ENCODE peak calls at places on chromosomes 4 and X, in seven cellular contexts. One of them, this sample, is unnamed.

GRCh38 chr4:183029365-183029764 is 69.7 kb upstream of the WWC2 start:
- DNase-seq in fibroblast of mammary gland: no peak
- DNase-seq in Caco-2: no peak
- DNase-seq in esophagus squamous epithelium: no peak
- DNase-seq in H7: no peak
- DNase-seq in bronchial epithelial cell: no peak
- DNase-seq in cardiac muscle cell: no peak
- DNase-seq in this sample: no peak

GRCh38 chr4:186104895-186105720 is 604 bp downstream of the FAM149A start:
- DNase-seq in fibroblast of mammary gland: no peak
- DNase-seq in Caco-2: peak
- DNase-seq in esophagus squamous epithelium: no peak
- DNase-seq in H7: peak
- DNase-seq in bronchial epithelial cell: no peak
- DNase-seq in cardiac muscle cell: peak
- DNase-seq in this sample: peak

GRCh38 chr4:184899261-184900134 is 73.7 kb upstream of the ACSL1 start:
- DNase-seq in fibroblast of mammary gland: no peak
- DNase-seq in Caco-2: no peak
- DNase-seq in esophagus squamous epithelium: no peak
- DNase-seq in H7: no peak
- DNase-seq in bronchial epithelial cell: peak
- DNase-seq in cardiac muscle cell: no peak
- DNase-seq in this sample: no peak

GRCh38 chr4:14008494-14008893 is 381.0 kb upstream of the BOD1L1 start:
- DNase-seq in fibroblast of mammary gland: no peak
- DNase-seq in Caco-2: no peak
- DNase-seq in esophagus squamous epithelium: no peak
- DNase-seq in H7: no peak
- DNase-seq in bronchial epithelial cell: no peak
- DNase-seq in cardiac muscle cell: no peak
- DNase-seq in this sample: no peak

GRCh38 chr4:36237366-36238353 is 6.7 kb downstream of the ARAP2 start:
- DNase-seq in fibroblast of mammary gland: no peak
- DNase-seq in Caco-2: no peak
- DNase-seq in esophagus squamous epithelium: no peak
- DNase-seq in H7: no peak
- DNase-seq in bronchial epithelial cell: no peak
- DNase-seq in cardiac muscle cell: no peak
- DNase-seq in this sample: no peak

GRCh38 chrX:128728943-128729342 is 676.7 kb upstream of the ACTRT1 start:
- DNase-seq in fibroblast of mammary gland: no peak
- DNase-seq in Caco-2: no peak
- DNase-seq in esophagus squamous epithelium: no peak
- DNase-seq in H7: no peak
- DNase-seq in bronchial epithelial cell: no peak
- DNase-seq in cardiac muscle cell: no peak
- DNase-seq in this sample: no peak

GRCh38 chr4:101824500-101824899 is 34.0 kb downstream of the BANK1 start:
- DNase-seq in fibroblast of mammary gland: no peak
- DNase-seq in Caco-2: no peak
- DNase-seq in esophagus squamous epithelium: no peak
- DNase-seq in H7: no peak
- DNase-seq in bronchial epithelial cell: no peak
- DNase-seq in cardiac muscle cell: no peak
- DNase-seq in this sample: no peak

GRCh38 chr4:98293089-98293887 is 32.1 kb downstream of the RAP1GDS1 start:
- DNase-seq in fibroblast of mammary gland: no peak
- DNase-seq in Caco-2: no peak
- DNase-seq in esophagus squamous epithelium: no peak
- DNase-seq in H7: no peak
- DNase-seq in bronchial epithelial cell: no peak
- DNase-seq in cardiac muscle cell: no peak
- DNase-seq in this sample: no peak

GRCh38 chr4:41360911-41361830 is 104.4 kb downstream of the UCHL1 start:
- DNase-seq in fibroblast of mammary gland: peak
- DNase-seq in Caco-2: peak
- DNase-seq in esophagus squamous epithelium: no peak
- DNase-seq in H7: peak
- DNase-seq in bronchial epithelial cell: peak
- DNase-seq in cardiac muscle cell: peak
- DNase-seq in this sample: no peak

DNA sequence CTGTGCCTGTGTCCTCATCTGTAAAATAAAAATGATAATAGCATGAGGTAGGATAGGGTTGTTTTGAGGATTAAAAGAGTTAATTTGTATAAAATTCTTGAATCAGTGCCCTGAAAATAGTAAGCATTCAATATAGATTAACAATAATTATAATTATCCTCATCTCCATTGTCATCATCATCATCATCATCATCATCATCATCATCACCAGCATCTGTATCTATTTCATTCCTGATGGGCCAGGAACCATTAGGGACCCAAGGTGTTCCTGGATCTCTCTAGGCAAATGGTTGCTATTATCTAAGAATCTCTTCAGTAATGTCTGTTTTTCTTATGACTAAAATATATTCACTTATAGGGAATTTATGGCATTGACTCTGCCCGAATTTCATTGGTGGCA is 31.6 kb downstream of the RASSF6 start:
- DNase-seq in fibroblast of mammary gland: no peak
- DNase-seq in Caco-2: no peak
- DNase-seq in esophagus squamous epithelium: no peak
- DNase-seq in H7: no peak
- DNase-seq in bronchial epithelial cell: no peak
- DNase-seq in cardiac muscle cell: no peak
- DNase-seq in this sample: no peak
- H3K4me3 ChIP-seq in fibroblast of mammary gland: no peak
- H3K4me3 ChIP-seq in Caco-2: no peak
- H3K4me3 ChIP-seq in esophagus squamous epithelium: no peak
- H3K4me3 ChIP-seq in H7: no peak
- H3K4me3 ChIP-seq in bronchial epithelial cell: no peak
- H3K4me3 ChIP-seq in cardiac muscle cell: no peak
- H3K4me3 ChIP-seq in this sample: no peak

GRCh38 chr4:118836763-118837507 is 1.0 kb upstream of the SEC24D start:
- DNase-seq in fibroblast of mammary gland: no peak
- DNase-seq in Caco-2: no peak
- DNase-seq in esophagus squamous epithelium: no peak
- DNase-seq in H7: no peak
- DNase-seq in bronchial epithelial cell: no peak
- DNase-seq in cardiac muscle cell: no peak
- DNase-seq in this sample: no peak
- H3K4me3 ChIP-seq in fibroblast of mammary gland: peak
- H3K4me3 ChIP-seq in Caco-2: peak
- H3K4me3 ChIP-seq in esophagus squamous epithelium: peak
- H3K4me3 ChIP-seq in H7: peak
- H3K4me3 ChIP-seq in bronchial epithelial cell: peak
- H3K4me3 ChIP-seq in cardiac muscle cell: peak
- H3K4me3 ChIP-seq in this sample: peak

DNA sequence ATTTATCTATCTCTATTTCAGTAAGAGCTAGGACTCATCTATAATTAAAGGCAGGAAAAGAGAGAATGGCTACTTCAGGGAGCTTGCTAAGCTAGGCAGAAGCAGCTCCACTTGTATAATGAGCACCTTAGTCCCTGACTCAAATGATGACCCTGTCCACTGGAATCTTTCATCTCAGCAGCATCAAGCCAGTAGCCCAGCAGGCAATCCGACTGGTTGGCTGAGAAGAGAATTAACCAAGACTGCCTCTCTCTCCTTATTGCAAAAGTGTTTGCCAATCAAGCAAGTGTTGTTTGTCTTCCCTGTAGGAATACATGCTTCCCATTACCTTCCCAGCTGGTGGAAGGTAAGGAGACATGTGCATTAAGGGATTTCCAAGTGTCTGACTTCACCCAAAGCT is 3.9 kb upstream of the SPOCK3 start:
- DNase-seq in fibroblast of mammary gland: no peak
- DNase-seq in Caco-2: no peak
- DNase-seq in esophagus squamous epithelium: no peak
- DNase-seq in H7: no peak
- DNase-seq in bronchial epithelial cell: peak
- DNase-seq in cardiac muscle cell: no peak
- DNase-seq in this sample: no peak
- H3K4me3 ChIP-seq in fibroblast of mammary gland: no peak
- H3K4me3 ChIP-seq in Caco-2: no peak
- H3K4me3 ChIP-seq in esophagus squamous epithelium: no peak
- H3K4me3 ChIP-seq in H7: no peak
- H3K4me3 ChIP-seq in bronchial epithelial cell: no peak
- H3K4me3 ChIP-seq in cardiac muscle cell: no peak
- H3K4me3 ChIP-seq in this sample: no peak

DNA sequence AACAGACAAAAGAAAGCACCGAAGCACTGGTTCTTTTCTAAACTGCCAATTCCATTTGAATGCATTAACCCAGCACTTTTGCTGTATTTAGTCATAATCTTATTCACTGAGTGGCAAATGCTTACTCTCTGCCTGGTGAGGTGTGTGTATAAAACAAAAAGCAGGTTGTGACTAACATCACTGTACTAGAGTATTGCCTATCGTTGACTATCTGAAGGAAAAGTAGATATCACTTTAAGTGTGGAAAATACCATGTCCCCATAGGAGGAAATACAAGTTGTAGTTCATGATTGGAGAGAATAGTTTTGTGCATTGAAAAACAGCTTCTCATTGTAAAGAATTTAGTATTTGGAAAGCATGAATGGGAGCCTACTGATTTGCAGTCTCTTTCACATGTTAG is 2.7 kb downstream of the PDLIM5 start:
- DNase-seq in fibroblast of mammary gland: peak
- DNase-seq in Caco-2: no peak
- DNase-seq in esophagus squamous epithelium: no peak
- DNase-seq in H7: no peak
- DNase-seq in bronchial epithelial cell: peak
- DNase-seq in cardiac muscle cell: no peak
- DNase-seq in this sample: no peak
- H3K4me3 ChIP-seq in fibroblast of mammary gland: peak
- H3K4me3 ChIP-seq in Caco-2: peak
- H3K4me3 ChIP-seq in esophagus squamous epithelium: peak
- H3K4me3 ChIP-seq in H7: no peak
- H3K4me3 ChIP-seq in bronchial epithelial cell: peak
- H3K4me3 ChIP-seq in cardiac muscle cell: peak
- H3K4me3 ChIP-seq in this sample: no peak

DNA sequence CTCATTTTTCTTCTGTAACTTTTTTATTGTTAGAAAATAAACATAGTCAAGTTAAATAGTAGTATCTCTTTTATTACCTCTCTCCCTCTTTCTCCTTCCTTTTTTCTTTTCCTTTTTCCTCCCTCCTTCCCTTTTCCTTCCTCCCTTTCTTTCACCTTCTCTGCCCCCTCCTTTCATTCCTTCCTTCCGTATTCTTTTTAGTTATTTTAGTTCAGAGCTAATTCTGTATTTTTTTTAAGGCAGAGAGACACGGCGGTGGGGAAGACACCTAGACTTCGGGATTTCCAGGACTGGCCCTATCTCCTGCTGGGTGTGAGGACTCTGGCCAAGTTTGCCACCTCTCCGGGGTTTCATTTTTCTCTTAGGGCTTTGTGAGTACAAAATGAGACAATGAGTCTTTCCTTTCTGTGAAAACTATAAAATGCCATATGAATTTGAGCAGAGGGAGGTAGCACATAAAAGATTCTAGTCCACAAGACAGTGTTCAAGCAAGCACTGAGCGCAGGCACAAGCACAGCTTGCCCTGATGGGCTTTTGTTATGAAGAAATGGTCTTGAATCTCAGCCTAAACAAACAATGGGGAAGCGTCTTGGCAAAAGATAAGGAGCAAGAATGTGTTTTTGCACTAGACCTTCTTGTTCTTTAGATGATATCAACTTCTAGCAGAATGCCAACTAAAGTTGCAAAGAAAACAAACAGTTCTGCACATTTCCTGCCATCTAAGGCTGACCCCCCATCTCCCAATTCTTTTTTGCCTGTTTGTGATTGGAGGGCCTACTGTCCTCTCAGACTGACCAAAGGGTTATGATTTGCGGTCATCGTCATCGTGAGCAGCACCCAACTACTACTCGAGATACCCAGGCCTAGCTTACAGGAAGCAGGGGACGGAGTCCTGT is 72.9 kb upstream of the ZNF518B start:
- DNase-seq in fibroblast of mammary gland: no peak
- DNase-seq in Caco-2: no peak
- DNase-seq in esophagus squamous epithelium: no peak
- DNase-seq in H7: no peak
- DNase-seq in bronchial epithelial cell: peak
- DNase-seq in cardiac muscle cell: no peak
- DNase-seq in this sample: no peak
- H3K4me3 ChIP-seq in fibroblast of mammary gland: no peak
- H3K4me3 ChIP-seq in Caco-2: no peak
- H3K4me3 ChIP-seq in esophagus squamous epithelium: no peak
- H3K4me3 ChIP-seq in H7: no peak
- H3K4me3 ChIP-seq in bronchial epithelial cell: no peak
- H3K4me3 ChIP-seq in cardiac muscle cell: no peak
- H3K4me3 ChIP-seq in this sample: no peak

DNA sequence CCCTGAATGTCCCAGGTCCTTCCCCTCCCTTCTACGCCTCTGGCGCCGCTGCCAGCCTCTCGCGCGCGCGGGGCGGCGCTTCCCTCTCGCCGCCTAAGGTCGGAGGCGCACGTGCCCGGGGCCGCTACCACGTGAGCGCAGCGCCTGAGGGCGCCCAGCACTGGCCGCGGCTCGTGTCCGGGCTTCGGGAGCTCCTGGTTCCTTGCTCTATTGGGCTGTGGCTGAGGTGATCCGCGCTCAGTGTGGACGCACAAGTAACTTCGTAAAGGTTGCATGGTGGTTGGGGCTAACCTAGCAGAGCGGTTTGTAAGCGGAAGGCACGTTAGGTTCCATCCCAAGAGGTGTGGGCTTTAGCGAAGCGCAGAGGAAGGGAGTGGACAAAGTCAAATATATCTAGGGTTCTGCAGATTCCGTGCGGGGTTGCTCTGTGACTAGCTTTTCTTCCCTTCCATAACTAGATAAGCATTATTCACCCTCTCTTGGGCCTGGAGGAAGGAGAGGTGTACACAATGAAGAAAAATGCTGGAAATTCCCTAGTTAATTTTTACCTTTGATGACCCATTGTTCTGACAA is 1.8 kb downstream of the TLL1 start:
- DNase-seq in fibroblast of mammary gland: peak
- DNase-seq in Caco-2: peak
- DNase-seq in esophagus squamous epithelium: no peak
- DNase-seq in H7: peak
- DNase-seq in bronchial epithelial cell: peak
- DNase-seq in cardiac muscle cell: peak
- DNase-seq in this sample: no peak
- H3K4me3 ChIP-seq in fibroblast of mammary gland: peak
- H3K4me3 ChIP-seq in Caco-2: peak
- H3K4me3 ChIP-seq in esophagus squamous epithelium: peak
- H3K4me3 ChIP-seq in H7: peak
- H3K4me3 ChIP-seq in bronchial epithelial cell: peak
- H3K4me3 ChIP-seq in cardiac muscle cell: peak
- H3K4me3 ChIP-seq in this sample: no peak

GRCh38 chrX:71637253-71637618 is 18.9 kb upstream of the CXCR3 start:
- DNase-seq in fibroblast of mammary gland: peak
- DNase-seq in Caco-2: no peak
- DNase-seq in esophagus squamous epithelium: no peak
- DNase-seq in H7: no peak
- DNase-seq in bronchial epithelial cell: peak
- DNase-seq in cardiac muscle cell: no peak
- DNase-seq in this sample: no peak
- H3K4me3 ChIP-seq in fibroblast of mammary gland: no peak
- H3K4me3 ChIP-seq in Caco-2: no peak
- H3K4me3 ChIP-seq in esophagus squamous epithelium: no peak
- H3K4me3 ChIP-seq in H7: no peak
- H3K4me3 ChIP-seq in bronchial epithelial cell: no peak
- H3K4me3 ChIP-seq in cardiac muscle cell: no peak
- H3K4me3 ChIP-seq in this sample: no peak